ENCODE peak calls at places on chromosomes 6 and 20, in six cellular contexts. G, E, D, S, R and J are unnamed samples.
A peak's percentile ranks its signal among the peaks of the same experiment; 100 is the strongest.

GRCh38 chr6:43953794-43954310 is 173.4 kb downstream of the MRPL14 start:
- DNase-seq in D (peak; percentile 74), R (no peak), S (peak; percentile 51), G (peak; percentile 96), E (no peak), J (peak; percentile 49)

GRCh38 chr20:2023151-2023550 is 29.3 kb upstream of the PDYN start:
- DNase-seq in E (no peak), S (peak; percentile 32), G (no peak), D (no peak), R (peak; percentile 47), J (no peak)

GRCh38 chr6:71602385-71602949 is 283.9 kb upstream of the RIMS1 start:
- DNase-seq in E (no peak), R (no peak), S (no peak), D (no peak), G (no peak), J (no peak)

GRCh38 chr20:32189691-32190607 is 17.6 kb downstream of the PLAGL2 start:
- DNase-seq in E (peak; percentile 53), G (no peak), S (no peak), R (no peak), D (no peak), J (peak; percentile 49)

GRCh38 chr6:111764238-111765182 is 108.7 kb downstream of the FYN start:
- DNase-seq in D (no peak), E (no peak), R (no peak), G (peak; percentile 23), S (no peak), J (no peak)

GRCh38 chr6:70956451-70957283 is at the start of gene B3GAT2:
- DNase-seq in G (no peak), R (no peak), S (no peak), D (no peak), E (peak; percentile 17), J (no peak)

GRCh38 chr20:44031001-44031574 is 116.4 kb downstream of the TOX2 start:
- DNase-seq in D (no peak), R (no peak), E (no peak), G (no peak), S (no peak), J (no peak)

GRCh38 chr6:139925894-139926641 is 551.6 kb upstream of the CITED2 start:
- DNase-seq in R (no peak), G (no peak), S (no peak), D (no peak), E (no peak), J (no peak)

GRCh38 chr6:41732601-41733348 is 2.6 kb downstream of the TFEB start:
- DNase-seq in S (peak; percentile 71), E (peak; percentile 65), R (no peak), D (no peak), G (peak; percentile 87), J (no peak)

GRCh38 chr20:46022411-46023147 is 6.4 kb upstream of the SLC12A5 start:
- DNase-seq in S (peak; percentile 76), R (no peak), G (no peak), E (peak; percentile 68), D (no peak), J (peak; percentile 82)

GRCh38 chr6:170142559-170142958 is 148.3 kb downstream of the DLL1 start:
- DNase-seq in E (no peak), G (peak; percentile 4), R (no peak), S (no peak), D (no peak), J (no peak)

GRCh38 chr6:10962673-10963072 is 75.8 kb downstream of the SYCP2L start:
- DNase-seq in G (no peak), E (no peak), D (no peak), S (no peak), R (no peak), J (no peak)

GRCh38 chr20:53040678-53041674 is 68.8 kb downstream of the TSHZ2 start:
- DNase-seq in E (no peak), R (no peak), G (peak; percentile 61), S (no peak), D (no peak), J (peak; percentile 2)

GRCh38 chr20:63977392-63978276 is 1.8 kb downstream of the SAMD10 start:
- DNase-seq in E (no peak), G (peak; percentile 12), D (no peak), R (no peak), S (peak; percentile 96), J (peak; percentile 63)

GRCh38 chr20:48720256-48721020 is 107.4 kb downstream of the PREX1 start:
- DNase-seq in D (no peak), G (no peak), S (no peak), R (no peak), E (no peak), J (no peak)
- TF ChIP-seq POLR2A in D (no peak), G (no peak), S (no peak), R (no peak), E (no peak), J (no peak)

GRCh38 chr6:15079288-15079817 is 166.5 kb upstream of the JARID2 start:
- DNase-seq in R (no peak), G (no peak), E (no peak), S (no peak), D (no peak), J (peak; percentile 98)
- TF ChIP-seq POLR2A in R (no peak), G (no peak), E (no peak), S (no peak), D (no peak), J (peak; percentile 70)

GRCh38 chr20:41340327-41341055 is at the start of gene LPIN3:
- DNase-seq in R (peak; percentile 84), D (peak; percentile 97), G (peak; percentile 75), E (peak; percentile 69), S (peak; percentile 21), J (peak; percentile 93)
- TF ChIP-seq POLR2A in R (peak; percentile 51), D (peak; percentile 12), G (peak; percentile 19), E (no peak), S (no peak), J (no peak)

GRCh38 chr6:31633447-31633846 is 12.9 kb downstream of the PRRC2A start:
- DNase-seq in G (no peak), S (no peak), E (no peak), R (no peak), D (no peak), J (no peak)

GRCh38 chr6:31631209-31631608 is 10.7 kb downstream of the PRRC2A start:
- DNase-seq in R (no peak), E (no peak), G (no peak), S (no peak), D (no peak), J (no peak)

GRCh38 chr6:31631681-31632278 is 11.3 kb downstream of the PRRC2A start:
- DNase-seq in S (no peak), R (no peak), D (no peak), E (no peak), G (no peak), J (no peak)

GRCh38 chr6:31634131-31634530 is 13.6 kb downstream of the PRRC2A start:
- DNase-seq in D (no peak), R (no peak), E (no peak), S (no peak), G (no peak), J (no peak)

DNA sequence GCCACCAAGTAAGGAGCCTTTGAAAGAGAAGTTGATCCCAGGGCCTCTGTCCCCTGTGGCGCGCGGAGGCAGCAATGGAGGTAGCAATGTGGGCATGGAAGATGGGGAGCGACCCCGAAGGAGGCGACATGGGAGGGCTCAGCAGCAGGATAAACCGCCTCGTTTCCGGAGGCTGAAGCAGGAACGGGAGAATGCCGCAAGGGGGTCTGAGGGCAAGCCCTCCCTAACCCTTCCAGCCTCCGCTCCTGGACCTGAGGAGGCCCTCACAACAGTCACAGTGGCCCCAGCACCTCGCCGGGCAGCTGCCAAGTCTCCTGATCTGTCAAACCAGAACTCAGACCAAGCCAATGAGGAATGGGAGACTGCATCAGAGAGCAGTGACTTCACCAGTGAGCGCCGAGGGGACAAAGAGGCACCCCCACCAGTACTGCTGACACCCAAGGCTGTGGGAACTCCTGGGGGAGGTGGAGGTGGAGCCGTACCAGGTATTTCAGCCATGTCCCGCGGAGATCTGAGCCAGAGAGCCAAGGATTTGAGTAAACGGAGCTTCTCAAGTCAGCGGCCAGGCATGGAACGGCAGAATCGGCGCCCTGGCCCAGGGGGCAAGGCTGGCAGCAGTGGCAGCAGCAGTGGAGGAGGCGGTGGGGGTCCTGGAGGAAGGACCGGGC is 11.9 kb downstream of the PRRC2A start:
- DNase-seq in E (no peak), S (no peak), G (no peak), R (no peak), D (no peak), J (no peak)
- TF ChIP-seq POLR2A in E (peak; percentile 62), S (no peak), G (no peak), R (no peak), D (no peak), J (peak; percentile 18)

DNA sequence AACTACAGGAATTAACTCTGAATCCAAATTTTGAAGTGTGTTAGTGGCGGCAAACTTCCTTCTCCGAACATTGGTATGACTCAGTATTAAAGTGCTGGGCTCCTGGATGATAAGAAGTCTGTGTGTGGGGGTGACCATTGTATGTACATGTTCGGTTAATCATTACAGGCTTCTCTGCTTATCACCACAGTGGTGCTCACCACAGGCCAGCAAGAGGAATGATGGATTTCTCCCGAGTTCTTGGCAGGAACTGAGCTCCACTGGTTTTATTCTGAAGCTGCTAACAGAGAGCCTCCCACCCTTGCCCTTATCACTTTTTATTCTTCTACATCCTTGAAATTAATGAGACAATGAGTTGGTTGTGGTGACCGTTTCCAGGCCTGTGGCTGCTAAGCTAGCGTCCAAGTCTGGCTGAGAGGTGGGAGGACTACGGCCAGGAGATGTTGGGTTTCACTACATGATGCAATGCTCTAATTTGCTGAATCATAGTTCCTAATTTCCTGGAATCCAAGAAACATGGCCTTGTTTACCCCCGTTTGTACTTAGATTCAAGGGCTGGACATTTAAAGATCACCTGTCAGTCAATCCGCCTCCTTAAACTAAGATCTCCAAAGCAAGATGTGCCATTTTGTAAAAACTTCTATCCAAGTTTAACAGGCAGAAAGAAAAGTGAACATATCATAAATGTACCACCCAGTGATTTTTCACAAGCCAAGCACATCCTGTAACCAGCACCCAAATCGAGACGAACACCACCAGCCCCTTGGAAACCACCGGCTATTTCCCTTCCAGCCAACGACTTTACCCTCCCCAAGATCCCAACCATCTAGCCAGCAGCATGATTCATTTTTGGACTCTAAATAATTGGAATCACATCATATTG is 172.6 kb downstream of the FOXA2 start:
- DNase-seq in E (no peak), S (peak; percentile 34), R (no peak), D (no peak), G (no peak), J (peak; percentile 41)
- TF ChIP-seq POLR2A in E (no peak), S (no peak), R (no peak), D (no peak), G (no peak), J (no peak)